ENCODE peak calls at places on chromosomes 7 and 10, in five cellular contexts. One of them, this sample, is unnamed.

GRCh38 chr7:91248996-91249395 is 15.2 kb upstream of the FZD1 start:
- DNase-seq in endothelial cell of umbilical vein: no peak
- DNase-seq in K562: no peak
- DNase-seq in WTC11: no peak
- DNase-seq in HCT116: no peak
- DNase-seq in this sample: no peak

GRCh38 chr10:69958232-69958902 is 94.3 kb upstream of the MACROH2A2 start:
- DNase-seq in HCT116: peak
- DNase-seq in endothelial cell of umbilical vein: peak
- DNase-seq in K562: peak
- DNase-seq in WTC11: peak
- DNase-seq in this sample: peak

GRCh38 chr7:150983893-150984368 is 5.8 kb upstream of the KCNH2 start:
- DNase-seq in endothelial cell of umbilical vein: peak
- DNase-seq in HCT116: no peak
- DNase-seq in WTC11: peak
- DNase-seq in K562: peak
- DNase-seq in this sample: peak

GRCh38 chr7:36070230-36070629 is 82.8 kb upstream of the EEPD1 start:
- DNase-seq in HCT116: no peak
- DNase-seq in endothelial cell of umbilical vein: no peak
- DNase-seq in K562: no peak
- DNase-seq in WTC11: no peak
- DNase-seq in this sample: no peak

GRCh38 chr7:479115-479947 is 40.3 kb downstream of the PDGFA start:
- DNase-seq in HCT116: no peak
- DNase-seq in K562: no peak
- DNase-seq in endothelial cell of umbilical vein: no peak
- DNase-seq in WTC11: peak
- DNase-seq in this sample: no peak

GRCh38 chr7:867406-868188 is 8.8 kb upstream of the GET4 start:
- DNase-seq in WTC11: no peak
- DNase-seq in endothelial cell of umbilical vein: peak
- DNase-seq in HCT116: no peak
- DNase-seq in K562: no peak
- DNase-seq in this sample: no peak

GRCh38 chr10:78948616-78949015 is 120.2 kb upstream of the ZMIZ1 start:
- DNase-seq in K562: no peak
- DNase-seq in WTC11: no peak
- DNase-seq in endothelial cell of umbilical vein: no peak
- DNase-seq in HCT116: no peak
- DNase-seq in this sample: no peak

GRCh38 chr7:92135100-92135429 is 788 bp upstream of the CYP51A1 start:
- DNase-seq in WTC11: no peak
- DNase-seq in K562: peak
- DNase-seq in HCT116: no peak
- DNase-seq in endothelial cell of umbilical vein: no peak
- DNase-seq in this sample: no peak

GRCh38 chr7:41979834-41980307 is 257.1 kb downstream of the GLI3 start:
- DNase-seq in endothelial cell of umbilical vein: peak
- DNase-seq in HCT116: peak
- DNase-seq in K562: peak
- DNase-seq in WTC11: peak
- DNase-seq in this sample: peak

GRCh38 chr7:137790828-137791227 is 55.9 kb downstream of the DGKI start:
- DNase-seq in HCT116: no peak
- DNase-seq in K562: no peak
- DNase-seq in endothelial cell of umbilical vein: no peak
- DNase-seq in WTC11: no peak
- DNase-seq in this sample: no peak

GRCh38 chr7:25852249-25852994 is 299.6 kb upstream of the NFE2L3 start:
- DNase-seq in WTC11: peak
- DNase-seq in K562: no peak
- DNase-seq in HCT116: no peak
- DNase-seq in endothelial cell of umbilical vein: no peak
- DNase-seq in this sample: peak

GRCh38 chr7:47213276-47213675 is 368.6 kb downstream of the TNS3 start:
- DNase-seq in endothelial cell of umbilical vein: no peak
- DNase-seq in WTC11: no peak
- DNase-seq in K562: no peak
- DNase-seq in HCT116: no peak
- DNase-seq in this sample: no peak

GRCh38 chr7:39540320-39540719 is 25.9 kb upstream of the YAE1 start:
- DNase-seq in WTC11: no peak
- DNase-seq in K562: no peak
- DNase-seq in endothelial cell of umbilical vein: no peak
- DNase-seq in HCT116: no peak
- DNase-seq in this sample: no peak
- TF ChIP-seq MAX in WTC11: no peak
- TF ChIP-seq MAX in K562: no peak
- TF ChIP-seq MAX in endothelial cell of umbilical vein: no peak
- TF ChIP-seq MAX in HCT116: no peak
- TF ChIP-seq MAX in this sample: no peak

DNA sequence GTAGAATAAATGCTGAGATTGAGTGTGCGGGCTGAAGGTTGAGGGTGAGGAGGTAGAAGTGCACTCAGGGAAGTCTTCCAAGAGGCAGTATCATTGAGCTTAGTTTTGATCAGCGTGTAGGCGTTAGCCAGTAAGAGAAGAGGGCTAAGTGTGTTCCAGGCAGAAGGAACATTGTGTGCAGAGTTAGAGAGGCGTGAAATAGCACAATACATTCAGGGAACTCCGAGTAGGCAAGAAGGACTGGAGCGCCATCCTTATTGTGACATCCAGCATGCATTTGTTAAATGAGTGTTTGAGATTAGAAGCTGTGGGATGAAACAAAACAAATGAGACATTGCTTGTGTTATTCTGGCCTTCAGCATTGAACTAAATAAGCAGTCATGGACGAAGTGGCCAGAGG is 140.9 kb upstream of the MKLN1 start:
- DNase-seq in K562: no peak
- DNase-seq in HCT116: no peak
- DNase-seq in WTC11: no peak
- DNase-seq in endothelial cell of umbilical vein: no peak
- DNase-seq in this sample: no peak
- TF ChIP-seq MAX in K562: no peak
- TF ChIP-seq MAX in HCT116: no peak
- TF ChIP-seq MAX in WTC11: no peak
- TF ChIP-seq MAX in endothelial cell of umbilical vein: no peak
- TF ChIP-seq MAX in this sample: no peak

GRCh38 chr7:45586748-45587520 is 12.8 kb downstream of the ADCY1 start:
- DNase-seq in endothelial cell of umbilical vein: no peak
- DNase-seq in K562: no peak
- DNase-seq in HCT116: no peak
- DNase-seq in WTC11: no peak
- DNase-seq in this sample: no peak
- TF ChIP-seq MAX in endothelial cell of umbilical vein: no peak
- TF ChIP-seq MAX in K562: no peak
- TF ChIP-seq MAX in HCT116: no peak
- TF ChIP-seq MAX in WTC11: no peak
- TF ChIP-seq MAX in this sample: no peak

DNA sequence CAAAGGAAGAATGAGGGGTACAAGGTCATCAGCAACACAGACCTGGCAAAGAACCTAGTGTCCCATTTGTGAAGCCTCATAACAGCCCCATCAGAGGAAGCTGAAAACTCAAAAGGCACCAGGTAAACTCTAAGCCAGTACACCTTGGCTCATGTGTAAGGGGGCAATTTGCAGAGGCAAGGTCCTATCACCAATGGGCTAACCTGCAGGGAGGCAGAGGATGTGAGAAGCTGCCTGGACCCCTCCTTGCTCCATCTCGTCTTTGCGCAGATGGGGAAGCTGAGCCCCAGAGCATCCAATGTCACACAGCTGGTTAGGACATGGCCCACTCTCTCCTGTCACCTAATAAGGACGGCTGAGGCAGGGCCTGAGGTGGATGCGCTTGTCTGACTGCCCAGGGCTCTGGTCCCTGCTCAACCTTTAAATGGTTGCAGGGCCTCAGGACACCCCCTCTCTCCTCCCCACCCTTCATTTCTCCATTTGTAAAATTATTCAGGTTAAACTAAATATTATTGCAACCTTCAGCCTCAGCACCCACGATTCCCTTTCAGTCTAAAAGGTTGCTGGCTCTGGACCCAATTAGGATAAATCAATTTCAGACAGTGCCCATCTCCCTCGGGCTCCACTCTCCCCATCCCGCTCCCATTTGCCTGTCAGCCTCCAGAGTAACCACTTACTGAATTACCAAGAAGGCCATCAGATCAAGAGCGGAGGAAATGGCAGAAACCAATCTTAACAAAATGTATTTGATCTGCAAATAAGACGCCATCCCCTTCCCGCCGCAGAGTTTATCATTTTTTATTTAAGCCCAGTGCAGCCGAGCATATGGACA is 135.3 kb downstream of the OAT start:
- DNase-seq in HCT116: no peak
- DNase-seq in WTC11: no peak
- DNase-seq in endothelial cell of umbilical vein: no peak
- DNase-seq in K562: no peak
- DNase-seq in this sample: no peak
- TF ChIP-seq MAX in HCT116: no peak
- TF ChIP-seq MAX in WTC11: no peak
- TF ChIP-seq MAX in endothelial cell of umbilical vein: no peak
- TF ChIP-seq MAX in K562: no peak
- TF ChIP-seq MAX in this sample: no peak

DNA sequence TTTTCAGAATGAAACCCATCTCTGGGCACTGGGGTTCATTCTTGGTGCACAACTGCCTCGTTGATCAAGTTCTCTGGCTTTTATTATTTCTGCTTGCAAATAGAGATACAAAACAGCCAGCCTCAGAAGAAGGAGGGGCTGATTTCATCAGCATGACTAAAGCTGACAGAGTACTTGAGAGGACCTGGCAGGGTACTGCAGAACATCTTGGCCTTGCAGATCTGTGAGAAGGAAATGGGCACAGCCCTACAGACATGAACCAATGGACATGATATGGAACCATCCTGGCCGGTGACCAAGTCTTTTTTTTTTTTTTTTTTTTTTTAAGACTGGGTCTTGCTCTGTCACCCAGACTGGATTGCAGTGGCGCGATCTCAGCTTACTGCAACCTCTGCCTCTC is 240.6 kb downstream of the VTI1A start:
- DNase-seq in K562: no peak
- DNase-seq in WTC11: no peak
- DNase-seq in HCT116: no peak
- DNase-seq in endothelial cell of umbilical vein: no peak
- DNase-seq in this sample: peak
- TF ChIP-seq MAX in K562: no peak
- TF ChIP-seq MAX in WTC11: no peak
- TF ChIP-seq MAX in HCT116: no peak
- TF ChIP-seq MAX in endothelial cell of umbilical vein: no peak
- TF ChIP-seq MAX in this sample: no peak

DNA sequence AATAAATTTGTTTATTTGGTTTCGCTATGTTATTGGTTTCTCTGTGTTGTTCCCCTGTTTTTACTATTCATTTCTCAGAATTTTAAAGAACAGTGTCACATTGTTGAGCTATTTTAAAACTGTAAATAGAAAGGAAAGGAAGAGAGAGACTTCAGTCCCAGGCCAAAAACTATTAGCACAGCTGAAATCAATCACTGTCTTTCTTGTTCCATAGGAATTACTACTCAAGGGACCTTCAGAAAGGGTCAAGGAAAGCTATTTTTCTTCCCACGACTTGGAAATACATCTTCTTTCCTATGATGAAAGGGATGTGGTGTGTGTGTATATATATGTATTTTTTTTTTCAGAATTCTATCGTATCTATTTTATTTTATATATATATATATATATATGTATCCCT is 29.0 kb upstream of the GNAT3 start:
- DNase-seq in WTC11: no peak
- DNase-seq in HCT116: no peak
- DNase-seq in K562: no peak
- DNase-seq in endothelial cell of umbilical vein: no peak
- DNase-seq in this sample: no peak
- TF ChIP-seq MAX in WTC11: no peak
- TF ChIP-seq MAX in HCT116: no peak
- TF ChIP-seq MAX in K562: no peak
- TF ChIP-seq MAX in endothelial cell of umbilical vein: no peak
- TF ChIP-seq MAX in this sample: no peak

This sample was measured in NB4.